ENCODE peak calls at places on chromosomes 13 and 19, in seven cellular contexts. E is endothelial cell; B is stimulated activated CD8-positive, alpha-beta memory T cell treated with anti-CD3 and anti-CD28 coated beads, Interleukin-2, amount 100 ng/mL, for 48 hours; R is nucleus accumbens; X is aorta; I is activated CD4-positive, alpha-beta memory T cell treated with anti-CD3 and anti-CD28 coated beads for 36 hours; Q is M059J. H is an unnamed sample.

GRCh38 chr19:54257116-54257480 is at the start of gene LILRB5:
- DNase-seq in E (no peak), B (no peak), R (no peak), X (no peak), I (no peak), Q (no peak), H (no peak)

GRCh38 chr19:4052993-4053422 is 13.7 kb downstream of the ZBTB7A start:
- DNase-seq in E (no peak), B (no peak), R (no peak), X (no peak), I (no peak), Q (no peak), H (no peak)

GRCh38 chr19:38848299-38849146 is 1.3 kb downstream of the HNRNPL start:
- DNase-seq in E (no peak), B (no peak), R (no peak), X (no peak), I (no peak), Q (no peak), H (no peak)

GRCh38 chr13:107545946-107546502 is 669.3 kb downstream of the LIG4 start:
- DNase-seq in E (no peak), B (no peak), R (no peak), X (no peak), I (no peak), Q (no peak), H (no peak)

GRCh38 chr13:33409673-33410072 is 124.1 kb upstream of the STARD13 start:
- DNase-seq in E (no peak), B (no peak), R (no peak), X (no peak), I (no peak), Q (no peak), H (no peak)

GRCh38 chr19:1154731-1155351 is 19.2 kb downstream of the SBNO2 start:
- DNase-seq in E (no peak), B (no peak), R (peak; percentile 37), X (peak; percentile 95), I (no peak), Q (no peak), H (peak; percentile 96)

GRCh38 chr13:26052136-26052736 is 420 bp upstream of the SHISA2 start:
- DNase-seq in E (no peak), B (no peak), R (no peak), X (no peak), I (no peak), Q (no peak), H (no peak)

GRCh38 chr13:83065136-83065535 is 817.1 kb downstream of the SLITRK1 start:
- DNase-seq in E (no peak), B (no peak), R (no peak), X (peak; percentile 74), I (no peak), Q (peak; percentile 30), H (no peak)

GRCh38 chr19:6718741-6719539 is 1.5 kb downstream of the C3 start:
- DNase-seq in E (no peak), B (no peak), R (no peak), X (no peak), I (peak; percentile 44), Q (peak; percentile 41), H (peak; percentile 60)

GRCh38 chr19:20077791-20078463 is at the start of gene ZNF90:
- DNase-seq in E (peak; percentile 87), B (peak; percentile 77), R (peak; percentile 95), X (peak; percentile 95), I (peak; percentile 96), Q (peak; percentile 76), H (no peak)

GRCh38 chr13:110949628-110950027 is 34.8 kb upstream of the ANKRD10 start:
- DNase-seq in E (no peak), B (no peak), R (no peak), X (no peak), I (no peak), Q (no peak), H (no peak)

GRCh38 chr13:53238241-53238640 is 209.6 kb downstream of the OLFM4 start:
- DNase-seq in E (no peak), B (no peak), R (no peak), X (no peak), I (no peak), Q (no peak), H (no peak)

GRCh38 chr13:71722206-71722605 is 144.8 kb downstream of the DACH1 start:
- DNase-seq in E (no peak), B (no peak), R (no peak), X (no peak), I (no peak), Q (no peak), H (no peak)

GRCh38 chr13:32164622-32165268 is 133.2 kb downstream of the FRY start:
- DNase-seq in E (peak; percentile 35), B (no peak), R (peak; percentile 4), X (no peak), I (peak; percentile 17), Q (peak; percentile 80), H (peak; percentile 47)

GRCh38 chr13:68806125-68806524 is 1301.5 kb upstream of the ATXN8OS start:
- DNase-seq in E (no peak), B (no peak), R (no peak), X (no peak), I (no peak), Q (no peak), H (no peak)

GRCh38 chr13:46663644-46664043 is 110.7 kb downstream of the LRCH1 start:
- DNase-seq in E (no peak), B (no peak), R (no peak), X (no peak), I (no peak), Q (peak; percentile 10), H (no peak)

GRCh38 chr19:35262101-35262761 is 6.5 kb upstream of the USF2 start:
- DNase-seq in E (no peak), B (no peak), R (no peak), X (peak; percentile 53), I (peak; percentile 8), Q (peak; percentile 31), H (no peak)

GRCh38 chr19:51140441-51140840 is 1.7 kb upstream of the SIGLEC7 start:
- DNase-seq in E (no peak), B (no peak), R (no peak), X (no peak), I (no peak), Q (no peak), H (no peak)

GRCh38 chr13:39596685-39597084 is 6.3 kb downstream of the LHFPL6 start:
- DNase-seq in E (no peak), B (no peak), R (no peak), X (no peak), I (no peak), Q (no peak), H (no peak)

GRCh38 chr13:41516760-41517159 is 59.4 kb downstream of the RGCC start:
- DNase-seq in E (no peak), B (no peak), R (no peak), X (no peak), I (no peak), Q (no peak), H (no peak)

GRCh38 chr13:20828540-20829364 is 55.0 kb upstream of the EEF1AKMT1 start:
- DNase-seq in E (peak; percentile 43), B (no peak), R (no peak), X (no peak), I (peak; percentile 13), Q (peak; percentile 64), H (peak; percentile 12)

GRCh38 chr13:30077338-30077737 is 226.9 kb upstream of the UBL3 start:
- DNase-seq in E (no peak), B (no peak), R (no peak), X (no peak), I (no peak), Q (no peak), H (no peak)

GRCh38 chr13:33017410-33017929 is 1.2 kb downstream of the KL start:
- DNase-seq in E (peak; percentile 62), B (peak; percentile 15), R (no peak), X (no peak), I (peak; percentile 76), Q (no peak), H (no peak)

GRCh38 chr19:46602392-46603194 is 1.5 kb downstream of the CALM3 start:
- DNase-seq in E (peak; percentile 41), B (peak; percentile 46), R (no peak), X (peak; percentile 78), I (peak; percentile 76), Q (no peak), H (no peak)

GRCh38 chr19:30968210-30968609 is 381.0 kb downstream of the TSHZ3 start:
- DNase-seq in E (no peak), B (no peak), R (no peak), X (no peak), I (no peak), Q (peak; percentile 19), H (no peak)

GRCh38 chr13:29382021-29382420 is 213.5 kb downstream of the SLC7A1 start:
- DNase-seq in E (no peak), B (no peak), R (no peak), X (no peak), I (no peak), Q (no peak), H (no peak)

GRCh38 chr13:22175815-22176214 is 504.9 kb downstream of the FGF9 start:
- DNase-seq in E (no peak), B (no peak), R (no peak), X (no peak), I (no peak), Q (no peak), H (no peak)

GRCh38 chr19:55697069-55697440 is 22.0 kb downstream of the EPN1 start:
- DNase-seq in E (no peak), B (no peak), R (no peak), X (peak; percentile 47), I (no peak), Q (no peak), H (no peak)

GRCh38 chr19:12882589-12882988 is 1.3 kb upstream of the DNASE2 start:
- DNase-seq in E (no peak), B (no peak), R (no peak), X (no peak), I (no peak), Q (no peak), H (no peak)

GRCh38 chr19:45276284-45276687 is 25.2 kb downstream of the MARK4 start:
- DNase-seq in E (no peak), B (no peak), R (no peak), X (no peak), I (no peak), Q (no peak), H (no peak)

GRCh38 chr13:102293723-102294122 is 108.1 kb downstream of the FGF14 start:
- DNase-seq in E (no peak), B (no peak), R (no peak), X (no peak), I (no peak), Q (no peak), H (no peak)

GRCh38 chr19:4233282-4233853 is 4.0 kb downstream of the EBI3 start:
- DNase-seq in E (peak; percentile 71), B (peak; percentile 79), R (no peak), X (peak; percentile 81), I (peak; percentile 84), Q (peak; percentile 44), H (peak; percentile 55)

GRCh38 chr19:44553478-44554171 is 24.1 kb upstream of the CEACAM20 start:
- DNase-seq in E (no peak), B (no peak), R (no peak), X (no peak), I (no peak), Q (peak; percentile 63), H (no peak)

GRCh38 chr13:42246541-42246940 is 25.4 kb upstream of the AKAP11 start:
- DNase-seq in E (no peak), B (no peak), R (no peak), X (no peak), I (no peak), Q (no peak), H (no peak)

GRCh38 chr13:91017669-91018053 is 329.8 kb upstream of the MIR17HG start:
- DNase-seq in E (no peak), B (no peak), R (no peak), X (no peak), I (no peak), Q (peak; percentile 27), H (no peak)